ENCODE peak calls at places on chromosome 12, in six cellular contexts. T is T47D; L is colonic mucosa; K is stimulated activated CD4-positive, alpha-beta T cell treated with anti-CD3 and anti-CD28 coated beads, TNF-alpha, amount 100 ng/mL, for 4 hours; C is activated CD4-positive, alpha-beta T cell treated with anti-CD3 and anti-CD28 coated beads for 48 hours; P is amygdala. Z is an unnamed sample.

GRCh38 chr12:122067966-122068365 is 10.6 kb upstream of the MLXIP start:
- DNase-seq in P (no peak), K (no peak), C (peak; percentile 43), L (no peak), T (no peak), Z (no peak)

GRCh38 chr12:9792961-9793617 is 32.4 kb upstream of the CD69 start:
- DNase-seq in K (no peak), L (no peak), C (no peak), P (no peak), T (no peak), Z (no peak)

GRCh38 chr12:124390442-124391116 is 95.7 kb downstream of the RFLNA start:
- DNase-seq in K (no peak), P (no peak), T (no peak), L (peak; percentile 44), C (no peak), Z (no peak)

GRCh38 chr12:132514216-132514820 is 24.4 kb downstream of the FBRSL1 start:
- DNase-seq in L (no peak), C (no peak), K (no peak), P (no peak), T (no peak), Z (no peak)

GRCh38 chr12:59657266-59657665 is 61.4 kb downstream of the SLC16A7 start:
- DNase-seq in C (no peak), K (no peak), P (no peak), L (no peak), T (peak; percentile 15), Z (no peak)

GRCh38 chr12:59086124-59086523 is 165.8 kb upstream of the LRIG3 start:
- DNase-seq in T (no peak), P (no peak), L (no peak), C (no peak), K (no peak), Z (no peak)

GRCh38 chr12:123091230-123091629 is 59.7 kb downstream of the PITPNM2 start:
- DNase-seq in L (no peak), C (no peak), P (no peak), T (no peak), K (no peak), Z (no peak)

GRCh38 chr12:130064999-130065398 is 97.3 kb upstream of the FZD10 start:
- DNase-seq in C (no peak), T (no peak), K (no peak), L (no peak), P (no peak), Z (no peak)

Z was measured in osteocyte.